ENCODE peak calls at places on chromosomes 6 and 20, in six cellular contexts. L, J, W, Q, Y and D are unnamed samples.

GRCh38 chr20:32685541-32686529 is 12.1 kb upstream of the C20orf203 start:
- DNase-seq in L (no peak), J (no peak), W (no peak), Q (no peak), Y (no peak), D (no peak)

GRCh38 chr6:157385482-157385881 is 4.5 kb downstream of the ZDHHC14 start:
- DNase-seq in L (no peak), J (no peak), W (no peak), Q (no peak), Y (no peak), D (no peak)

GRCh38 chr20:13458860-13459451 is 179.8 kb downstream of the TASP1 start:
- DNase-seq in L (no peak), J (peak), W (no peak), Q (peak), Y (peak), D (no peak)

GRCh38 chr20:46282669-46283068 is 25.6 kb downstream of the CDH22 start:
- DNase-seq in L (no peak), J (no peak), W (no peak), Q (no peak), Y (no peak), D (no peak)

GRCh38 chr20:1060985-1061384 is 57.4 kb upstream of the PSMF1 start:
- DNase-seq in L (no peak), J (no peak), W (no peak), Q (no peak), Y (no peak), D (no peak)

GRCh38 chr20:23255106-23255505 is 95.5 kb upstream of the NXT1 start:
- DNase-seq in L (no peak), J (no peak), W (no peak), Q (no peak), Y (no peak), D (no peak)

GRCh38 chr6:722077-722524 is 29.2 kb upstream of the EXOC2 start:
- DNase-seq in L (no peak), J (peak), W (peak), Q (peak), Y (peak), D (peak)

GRCh38 chr6:122035193-122035592 is 364.3 kb upstream of the HSF2 start:
- DNase-seq in L (no peak), J (no peak), W (no peak), Q (no peak), Y (no peak), D (no peak)

DNA sequence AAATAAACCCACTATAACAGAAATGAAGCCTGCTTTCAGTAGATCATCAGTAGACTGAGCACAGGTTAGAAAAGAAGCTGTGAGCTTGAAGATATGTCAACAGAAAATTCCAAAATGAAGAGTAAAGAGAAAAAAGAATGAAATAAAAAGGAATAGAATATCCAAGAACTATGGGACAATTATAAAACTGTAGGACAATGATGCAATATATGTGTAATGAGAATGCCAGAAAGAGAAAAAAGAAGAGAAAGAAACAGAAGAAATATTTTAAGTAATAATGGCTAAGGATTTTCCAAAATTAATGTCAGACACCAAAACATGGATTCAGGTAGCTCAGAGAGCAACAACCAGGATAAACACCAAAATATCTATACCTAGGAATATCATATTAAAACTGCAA is 191.4 kb upstream of the PLN start:
- DNase-seq in L (no peak), J (no peak), W (no peak), Q (no peak), Y (no peak), D (no peak)
- TF ChIP-seq POLR2A in L (no peak), J (no peak), W (no peak), Q (no peak), Y (no peak), D (no peak)

DNA sequence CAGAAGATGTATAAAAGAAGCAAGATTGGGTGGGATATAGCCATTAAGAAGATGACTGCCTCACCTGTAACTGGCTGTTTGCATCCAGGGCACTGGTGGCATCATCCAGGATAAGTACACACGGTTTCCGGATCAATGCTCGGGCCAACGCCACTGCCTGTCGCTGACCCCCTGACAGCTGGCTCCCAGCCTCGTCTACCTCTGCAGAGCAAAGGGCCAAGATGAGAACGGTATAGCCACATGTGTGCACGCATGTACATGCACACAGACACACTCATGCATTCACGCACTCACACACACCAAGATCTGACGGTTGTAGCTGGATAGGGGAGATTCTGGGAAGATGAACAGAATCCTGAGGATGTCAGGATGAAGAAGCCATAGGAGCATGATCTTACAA is 3.2 kb upstream of the PSMB8 start:
- DNase-seq in L (no peak), J (no peak), W (no peak), Q (no peak), Y (no peak), D (no peak)
- TF ChIP-seq POLR2AphosphoS5 in L (no peak), J (no peak), W (no peak), Q (no peak), Y (no peak), D (no peak)

GRCh38 chr6:6724319-6725119 is 136.0 kb downstream of the LY86 start:
- DNase-seq in L (peak), J (peak), W (no peak), Q (peak), Y (peak), D (peak)
- TF ChIP-seq POLR2A in L (no peak), J (no peak), W (no peak), Q (no peak), Y (no peak), D (no peak)

GRCh38 chr6:73451166-73452106 is 661 bp downstream of the CGAS start:
- DNase-seq in L (peak), J (peak), W (no peak), Q (no peak), Y (peak), D (peak)
- TF ChIP-seq POLR2AphosphoS5 in L (no peak), J (no peak), W (no peak), Q (no peak), Y (no peak), D (no peak)

GRCh38 chr6:132813173-132813856 is 1.1 kb upstream of the RPS12 start:
- DNase-seq in L (no peak), J (peak), W (no peak), Q (no peak), Y (peak), D (peak)
- TF ChIP-seq POLR2A in L (peak), J (peak), W (no peak), Q (no peak), Y (no peak), D (no peak)